ENCODE peak calls at places on chromosome 12, in four cellular contexts. Q, E, V and G are unnamed samples.

GRCh38 chr12:67038486-67038885 is 230.7 kb upstream of the CAND1 start:
- DNase-seq in E (no peak), Q (no peak), V (no peak), G (no peak)

GRCh38 chr12:122813310-122813713 is 21.9 kb upstream of the HIP1R start:
- DNase-seq in E (no peak), Q (no peak), V (no peak), G (no peak)

GRCh38 chr12:77724367-77724957 is 106.2 kb upstream of the NAV3 start:
- DNase-seq in Q (no peak), V (peak), E (no peak), G (peak)

GRCh38 chr12:64672925-64673409 is 62.7 kb downstream of the RASSF3 start:
- DNase-seq in Q (no peak), V (peak), E (peak), G (no peak)

GRCh38 chr12:15520083-15520482 is 197.8 kb downstream of the PTPRO start:
- DNase-seq in E (no peak), Q (no peak), V (no peak), G (no peak)

GRCh38 chr12:112851024-112851777 is 55.6 kb upstream of the OAS1 start:
- DNase-seq in E (no peak), Q (no peak), V (no peak), G (no peak)

GRCh38 chr12:47021298-47021697 is 58.1 kb upstream of the PCED1B start:
- DNase-seq in Q (no peak), E (no peak), V (peak), G (peak)

GRCh38 chr12:53399896-53400295 is 19.9 kb downstream of the SP1 start:
- DNase-seq in E (no peak), V (no peak), Q (no peak), G (no peak)

GRCh38 chr12:77591959-77592358 is 238.7 kb upstream of the NAV3 start:
- DNase-seq in V (no peak), E (no peak), Q (no peak), G (no peak)

GRCh38 chr12:81644503-81644902 is 114.6 kb downstream of the PPFIA2 start:
- DNase-seq in V (peak), Q (no peak), E (no peak), G (no peak)

GRCh38 chr12:81329088-81329487 is 251.2 kb downstream of the ACSS3 start:
- DNase-seq in Q (no peak), E (no peak), V (peak), G (no peak)

GRCh38 chr12:89424846-89425245 is 72.5 kb upstream of the DUSP6 start:
- DNase-seq in E (no peak), V (no peak), Q (no peak), G (no peak)

GRCh38 chr12:77438639-77439038 is 373.3 kb upstream of the E2F7 start:
- DNase-seq in V (no peak), E (no peak), Q (no peak), G (no peak)

GRCh38 chr12:25322918-25323773 is 72.4 kb upstream of the KRAS start:
- DNase-seq in E (no peak), Q (no peak), V (peak), G (peak)

GRCh38 chr12:111156304-111156703 is 212.6 kb downstream of the PHETA1 start:
- DNase-seq in E (no peak), Q (no peak), V (no peak), G (no peak)

GRCh38 chr12:20493924-20494323 is 125.6 kb downstream of the PDE3A start:
- DNase-seq in E (no peak), V (no peak), Q (no peak), G (no peak)

GRCh38 chr12:26524862-26525465 is 308.0 kb downstream of the ITPR2 start:
- DNase-seq in Q (no peak), V (peak), E (no peak), G (peak)

GRCh38 chr12:124774462-124775167 is 89.0 kb downstream of the SCARB1 start:
- DNase-seq in E (no peak), Q (no peak), V (peak), G (peak)

GRCh38 chr12:94587266-94588241 is 62.8 kb downstream of the TMCC3 start:
- DNase-seq in Q (no peak), V (no peak), E (no peak), G (no peak)

GRCh38 chr12:38374751-38375150 is 58.2 kb downstream of the ALG10B start:
- DNase-seq in V (no peak), Q (no peak), E (no peak), G (no peak)

GRCh38 chr12:106066726-106067325 is 71.9 kb downstream of the NUAK1 start:
- DNase-seq in V (no peak), Q (no peak), E (no peak), G (no peak)

GRCh38 chr12:32139064-32139421 is 32.4 kb downstream of the BICD1 start:
- DNase-seq in V (peak), Q (no peak), E (no peak), G (peak)

GRCh38 chr12:16587514-16587913 is 18.4 kb downstream of the LMO3 start:
- DNase-seq in E (no peak), Q (no peak), V (no peak), G (no peak)

GRCh38 chr12:109894939-109895338 is 5.1 kb upstream of the TCHP start:
- DNase-seq in Q (no peak), V (no peak), E (no peak), G (no peak)

GRCh38 chr12:116759783-116760581 is 21.9 kb downstream of the RNFT2 start:
- DNase-seq in V (peak), Q (no peak), E (no peak), G (no peak)

GRCh38 chr12:39912211-39912980 is 193.5 kb downstream of the SLC2A13 start:
- DNase-seq in E (peak), V (no peak), Q (no peak), G (no peak)

GRCh38 chr12:105256921-105257320 is 20.9 kb upstream of the APPL2 start:
- DNase-seq in Q (no peak), V (peak), E (no peak), G (peak)

GRCh38 chr12:77179515-77179914 is 114.1 kb upstream of the E2F7 start:
- DNase-seq in Q (no peak), V (no peak), E (no peak), G (no peak)

GRCh38 chr12:12176402-12176801 is 90.4 kb downstream of the LRP6 start:
- DNase-seq in Q (no peak), E (no peak), V (no peak), G (no peak)

GRCh38 chr12:94429633-94430032 is 30.0 kb downstream of the CEP83 start:
- DNase-seq in Q (no peak), V (peak), E (no peak), G (no peak)

GRCh38 chr12:57735198-57735855 is 3.2 kb downstream of the AGAP2 start:
- DNase-seq in Q (no peak), E (no peak), V (no peak), G (no peak)

GRCh38 chr12:126385785-126386184 is 1320.5 kb downstream of the AACS start:
- DNase-seq in Q (no peak), V (peak), E (no peak), G (no peak)

GRCh38 chr12:57461326-57461903 is 1.8 kb downstream of the GLI1 start:
- DNase-seq in Q (no peak), E (no peak), V (peak), G (no peak)

GRCh38 chr12:44015333-44015941 is 179.6 kb downstream of the TMEM117 start:
- DNase-seq in E (no peak), V (peak), Q (no peak), G (peak)

GRCh38 chr12:19200261-19200660 is 70.7 kb downstream of the PLEKHA5 start:
- DNase-seq in Q (no peak), E (no peak), V (no peak), G (no peak)

GRCh38 chr12:120150919-120151525 is 34.5 kb upstream of the RAB35 start:
- DNase-seq in Q (no peak), E (no peak), V (no peak), G (no peak)

DNA sequence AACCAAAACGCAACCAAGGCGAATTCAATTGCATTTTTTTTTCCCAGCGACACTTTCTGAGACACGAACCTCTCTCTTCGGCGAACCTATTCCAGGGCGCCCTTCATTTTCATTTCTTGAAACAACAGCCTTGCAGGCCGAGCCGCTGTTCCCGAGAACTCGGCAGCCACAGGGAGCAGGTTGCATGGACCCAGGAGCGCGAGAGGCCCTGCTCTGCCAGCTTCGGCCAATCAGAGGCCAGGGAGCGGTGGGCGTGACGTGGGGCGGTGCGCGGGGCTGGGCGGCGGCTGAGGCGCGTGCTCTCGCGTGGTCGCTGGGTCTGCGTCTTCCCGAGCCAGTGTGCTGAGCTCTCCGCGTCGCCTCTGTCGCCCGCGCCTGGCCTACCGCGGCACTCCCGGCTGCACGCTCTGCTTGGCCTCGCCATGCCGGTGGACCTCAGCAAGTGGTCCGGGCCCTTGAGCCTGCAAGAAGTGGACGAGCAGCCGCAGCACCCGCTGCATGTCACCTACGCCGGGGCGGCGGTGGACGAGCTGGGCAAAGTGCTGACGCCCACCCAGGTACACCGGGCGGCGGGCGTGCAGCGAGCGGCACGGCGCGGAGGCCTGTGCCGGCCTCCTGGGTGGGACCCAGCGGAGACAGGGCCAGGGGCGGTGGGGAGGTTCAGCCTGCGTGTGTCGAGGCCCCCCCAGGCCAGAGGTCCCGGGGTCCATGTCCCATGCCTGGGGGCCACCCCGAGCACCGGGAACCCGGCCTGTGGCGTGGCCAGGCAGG is at the start of gene PEBP1:
- DNase-seq in V (peak), E (peak), Q (peak), G (peak)
- TF ChIP-seq CTCF in V (no peak), E (no peak), Q (no peak), G (no peak)

GRCh38 chr12:9066755-9067433 is 48.8 kb downstream of the A2M start:
- DNase-seq in E (no peak), V (no peak), Q (no peak), G (no peak)

GRCh38 chr12:9065607-9065856 is 50.2 kb downstream of the A2M start:
- DNase-seq in Q (no peak), V (no peak), E (no peak), G (no peak)

GRCh38 chr12:9066183-9066623 is 49.5 kb downstream of the A2M start:
- DNase-seq in V (no peak), E (no peak), Q (no peak), G (no peak)

GRCh38 chr12:9064815-9065606 is 50.7 kb downstream of the A2M start:
- DNase-seq in E (peak), V (peak), Q (no peak), G (peak)

DNA sequence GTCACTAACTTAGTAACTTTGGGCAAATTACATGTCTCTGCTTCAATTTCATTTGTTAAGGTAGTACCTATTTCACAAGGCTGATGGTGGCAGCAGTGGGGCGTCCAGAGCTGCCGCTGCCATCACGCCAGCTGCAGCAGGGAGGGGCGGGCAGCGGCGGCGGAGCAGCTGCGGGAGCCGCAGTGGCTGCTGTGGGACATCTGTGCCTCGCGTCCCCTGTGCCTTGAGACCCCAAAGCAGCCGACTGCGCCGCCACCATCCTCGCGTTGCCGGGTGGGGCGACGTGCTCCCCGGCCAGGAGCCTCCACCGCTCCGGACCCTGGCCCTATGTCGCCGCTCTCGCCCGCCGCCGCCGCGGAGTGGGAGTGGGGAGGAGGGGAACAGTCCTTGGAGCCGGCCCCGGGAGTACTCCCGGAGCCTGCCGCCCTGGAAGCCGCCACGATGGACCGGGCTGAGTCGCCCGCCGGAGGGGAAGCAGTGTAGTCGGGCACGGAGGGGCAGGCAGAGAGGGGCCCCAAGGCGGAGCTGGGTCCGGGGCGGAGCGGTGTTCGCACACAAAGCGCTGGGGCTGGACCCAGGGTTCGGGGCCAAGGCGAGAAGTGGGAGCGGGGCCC is 51.4 kb downstream of the A2M start:
- DNase-seq in E (peak), Q (no peak), V (peak), G (peak)
- TF ChIP-seq CTCF in E (peak), Q (no peak), V (peak), G (peak)

DNA sequence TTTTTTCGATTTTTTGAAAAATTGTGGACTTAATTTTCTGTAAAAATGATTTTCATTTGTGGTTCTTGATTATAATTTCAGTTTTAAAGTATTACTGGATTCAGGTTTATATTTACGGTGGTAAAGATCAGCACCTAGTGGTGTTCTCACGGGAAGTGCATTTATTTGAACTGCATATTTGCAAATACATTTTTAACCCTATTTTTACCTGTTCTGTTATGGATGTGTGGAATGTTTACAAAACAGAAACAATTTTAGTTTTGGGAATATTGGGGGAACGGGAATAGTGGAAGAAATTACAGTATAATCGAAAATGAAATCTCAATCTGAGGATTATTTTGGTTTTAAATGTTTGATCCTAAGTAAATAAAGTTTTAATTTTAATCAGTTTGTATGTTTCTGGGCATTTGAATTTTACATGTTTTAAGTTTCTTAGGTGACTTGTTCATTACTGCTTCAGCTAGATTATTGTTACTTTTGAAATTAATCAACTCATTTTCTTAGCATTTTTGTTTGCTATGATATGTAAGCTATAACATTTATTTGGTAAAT is 805 bp downstream of the ATF7IP start:
- DNase-seq in Q (no peak), V (peak), E (no peak), G (no peak)
- TF ChIP-seq CTCF in Q (no peak), V (peak), E (peak), G (no peak)

DNA sequence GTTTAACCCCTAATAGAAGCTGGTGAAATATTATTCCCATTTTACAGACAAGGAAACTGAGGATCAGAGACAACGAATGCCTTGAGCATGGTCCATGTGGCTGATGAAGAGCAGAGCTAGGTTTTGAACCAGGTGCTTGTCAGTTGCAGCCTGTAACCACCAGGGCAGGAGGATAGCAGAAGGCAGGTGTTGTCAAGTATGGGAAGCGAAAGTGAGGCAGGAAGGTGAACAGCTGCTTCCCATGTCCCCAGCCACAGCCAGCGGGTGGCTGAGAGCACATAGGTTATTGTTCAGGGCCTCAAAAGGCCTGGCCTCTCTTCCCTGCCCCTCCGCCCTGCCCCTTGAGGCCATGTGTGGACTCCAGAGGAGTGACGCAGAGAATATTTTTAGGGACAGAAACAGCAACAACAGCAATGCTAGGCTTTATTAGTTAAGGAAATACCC is 39.6 kb downstream of the IQSEC3 start:
- DNase-seq in E (no peak), Q (no peak), V (no peak), G (no peak)
- TF ChIP-seq CTCF in E (no peak), Q (no peak), V (no peak), G (peak)

GRCh38 chr12:107129315-107129930 is 36.1 kb upstream of the CRY1 start:
- DNase-seq in Q (no peak), E (no peak), V (no peak), G (no peak)
- TF ChIP-seq CTCF in Q (no peak), E (no peak), V (no peak), G (no peak)

GRCh38 chr12:75820848-75821578 is 210.6 kb downstream of the PHLDA1 start:
- DNase-seq in Q (no peak), E (no peak), V (peak), G (peak)
- TF ChIP-seq CTCF in Q (no peak), E (no peak), V (peak), G (no peak)

GRCh38 chr12:6038160-6038559 is 86.3 kb downstream of the VWF start:
- DNase-seq in V (peak), E (peak), Q (no peak), G (peak)
- TF ChIP-seq CTCF in V (peak), E (peak), Q (no peak), G (peak)